ENCODE peak calls at places on chromosome 3, in nine cellular contexts. One of them, this sample, is unnamed.

GRCh38 chr3:137150825-137151224 is 193.0 kb downstream of the IL20RB start:
- DNase-seq in CD8-positive, alpha-beta T cell: no peak
- DNase-seq in suprapubic skin: no peak
- DNase-seq in GM23338: no peak
- DNase-seq in PC-9: no peak
- DNase-seq in fibroblast of lung: no peak
- DNase-seq in aorta: no peak
- DNase-seq in right cardiac atrium: no peak
- DNase-seq in psoas muscle: no peak
- DNase-seq in this sample: no peak

GRCh38 chr3:93973160-93974126 is at the start of gene PROS1:
- DNase-seq in CD8-positive, alpha-beta T cell: peak; percentile 20
- DNase-seq in right cardiac atrium: peak; percentile 95
- DNase-seq in fibroblast of lung: peak; percentile 79
- DNase-seq in GM23338: peak; percentile 83
- DNase-seq in PC-9: peak; percentile 42
- DNase-seq in psoas muscle: peak; percentile 84
- DNase-seq in aorta: peak; percentile 93
- DNase-seq in suprapubic skin: peak; percentile 93
- DNase-seq in this sample: peak; percentile 93

GRCh38 chr3:182959474-182960350 is 20.6 kb downstream of the DCUN1D1 start:
- DNase-seq in CD8-positive, alpha-beta T cell: no peak
- DNase-seq in fibroblast of lung: no peak
- DNase-seq in suprapubic skin: no peak
- DNase-seq in GM23338: no peak
- DNase-seq in right cardiac atrium: no peak
- DNase-seq in psoas muscle: no peak
- DNase-seq in aorta: no peak
- DNase-seq in PC-9: no peak
- DNase-seq in this sample: no peak

GRCh38 chr3:187783098-187783497 is 37.8 kb upstream of the BCL6 start:
- DNase-seq in aorta: no peak
- DNase-seq in fibroblast of lung: peak; percentile 99
- DNase-seq in PC-9: peak; percentile 98
- DNase-seq in GM23338: no peak
- DNase-seq in suprapubic skin: no peak
- DNase-seq in psoas muscle: no peak
- DNase-seq in CD8-positive, alpha-beta T cell: no peak
- DNase-seq in right cardiac atrium: peak; percentile 49
- DNase-seq in this sample: peak; percentile 52

GRCh38 chr3:39814007-39814406 is 4.6 kb downstream of the MYRIP start:
- DNase-seq in PC-9: no peak
- DNase-seq in aorta: no peak
- DNase-seq in GM23338: no peak
- DNase-seq in right cardiac atrium: no peak
- DNase-seq in CD8-positive, alpha-beta T cell: no peak
- DNase-seq in suprapubic skin: no peak
- DNase-seq in psoas muscle: no peak
- DNase-seq in fibroblast of lung: peak; percentile 64
- DNase-seq in this sample: no peak

GRCh38 chr3:87478716-87479115 is 202.3 kb upstream of the POU1F1 start:
- DNase-seq in PC-9: no peak
- DNase-seq in GM23338: no peak
- DNase-seq in suprapubic skin: no peak
- DNase-seq in right cardiac atrium: no peak
- DNase-seq in aorta: no peak
- DNase-seq in psoas muscle: no peak
- DNase-seq in CD8-positive, alpha-beta T cell: no peak
- DNase-seq in fibroblast of lung: no peak
- DNase-seq in this sample: no peak

GRCh38 chr3:174363256-174363655 is 495.9 kb upstream of the NAALADL2 start:
- DNase-seq in CD8-positive, alpha-beta T cell: no peak
- DNase-seq in fibroblast of lung: peak; percentile 86
- DNase-seq in psoas muscle: no peak
- DNase-seq in right cardiac atrium: no peak
- DNase-seq in aorta: no peak
- DNase-seq in GM23338: no peak
- DNase-seq in suprapubic skin: no peak
- DNase-seq in PC-9: no peak
- DNase-seq in this sample: no peak

GRCh38 chr3:69288161-69288895 is 97.6 kb downstream of the FRMD4B start:
- DNase-seq in suprapubic skin: no peak
- DNase-seq in aorta: no peak
- DNase-seq in psoas muscle: no peak
- DNase-seq in fibroblast of lung: peak; percentile 22
- DNase-seq in CD8-positive, alpha-beta T cell: no peak
- DNase-seq in GM23338: peak; percentile 93
- DNase-seq in right cardiac atrium: no peak
- DNase-seq in PC-9: no peak
- DNase-seq in this sample: no peak

GRCh38 chr3:159797771-159798170 is 190.9 kb upstream of the IL12A start:
- DNase-seq in suprapubic skin: no peak
- DNase-seq in psoas muscle: no peak
- DNase-seq in fibroblast of lung: no peak
- DNase-seq in PC-9: no peak
- DNase-seq in GM23338: no peak
- DNase-seq in right cardiac atrium: no peak
- DNase-seq in CD8-positive, alpha-beta T cell: no peak
- DNase-seq in aorta: no peak
- DNase-seq in this sample: no peak

GRCh38 chr3:182393830-182394367 is 399.4 kb upstream of the ATP11B start:
- DNase-seq in psoas muscle: no peak
- DNase-seq in aorta: no peak
- DNase-seq in PC-9: no peak
- DNase-seq in fibroblast of lung: no peak
- DNase-seq in GM23338: no peak
- DNase-seq in CD8-positive, alpha-beta T cell: no peak
- DNase-seq in suprapubic skin: no peak
- DNase-seq in right cardiac atrium: no peak
- DNase-seq in this sample: no peak

GRCh38 chr3:4351164-4351855 is 48.1 kb downstream of the SETMAR start:
- DNase-seq in aorta: no peak
- DNase-seq in CD8-positive, alpha-beta T cell: no peak
- DNase-seq in right cardiac atrium: no peak
- DNase-seq in psoas muscle: no peak
- DNase-seq in suprapubic skin: no peak
- DNase-seq in fibroblast of lung: peak; percentile 68
- DNase-seq in GM23338: no peak
- DNase-seq in PC-9: no peak
- DNase-seq in this sample: no peak

GRCh38 chr3:124780767-124781485 is 50.7 kb downstream of the UMPS start:
- DNase-seq in GM23338: peak; percentile 32
- DNase-seq in aorta: peak; percentile 86
- DNase-seq in psoas muscle: peak; percentile 90
- DNase-seq in right cardiac atrium: peak; percentile 95
- DNase-seq in fibroblast of lung: peak; percentile 79
- DNase-seq in suprapubic skin: peak; percentile 87
- DNase-seq in PC-9: no peak
- DNase-seq in CD8-positive, alpha-beta T cell: no peak
- DNase-seq in this sample: peak; percentile 89

GRCh38 chr3:61875976-61876671 is 314.8 kb downstream of the PTPRG start:
- DNase-seq in aorta: no peak
- DNase-seq in psoas muscle: no peak
- DNase-seq in right cardiac atrium: no peak
- DNase-seq in fibroblast of lung: no peak
- DNase-seq in PC-9: no peak
- DNase-seq in CD8-positive, alpha-beta T cell: no peak
- DNase-seq in suprapubic skin: no peak
- DNase-seq in GM23338: no peak
- DNase-seq in this sample: no peak

GRCh38 chr3:131401978-131402377 is 20.4 kb downstream of the NUDT16 start:
- DNase-seq in aorta: no peak
- DNase-seq in GM23338: no peak
- DNase-seq in CD8-positive, alpha-beta T cell: no peak
- DNase-seq in right cardiac atrium: no peak
- DNase-seq in fibroblast of lung: no peak
- DNase-seq in suprapubic skin: no peak
- DNase-seq in PC-9: no peak
- DNase-seq in psoas muscle: no peak
- DNase-seq in this sample: no peak

GRCh38 chr3:31223278-31223677 is 309.4 kb upstream of the STT3B start:
- DNase-seq in fibroblast of lung: no peak
- DNase-seq in right cardiac atrium: no peak
- DNase-seq in aorta: no peak
- DNase-seq in CD8-positive, alpha-beta T cell: no peak
- DNase-seq in PC-9: no peak
- DNase-seq in suprapubic skin: no peak
- DNase-seq in GM23338: no peak
- DNase-seq in psoas muscle: no peak
- DNase-seq in this sample: no peak

GRCh38 chr3:141303481-141304223 is 64.7 kb upstream of the ZBTB38 start:
- DNase-seq in CD8-positive, alpha-beta T cell: peak; percentile 49
- DNase-seq in fibroblast of lung: peak; percentile 63
- DNase-seq in aorta: no peak
- DNase-seq in right cardiac atrium: no peak
- DNase-seq in GM23338: peak; percentile 86
- DNase-seq in PC-9: peak; percentile 56
- DNase-seq in suprapubic skin: no peak
- DNase-seq in psoas muscle: no peak
- DNase-seq in this sample: no peak

GRCh38 chr3:94069242-94069813 is 6.5 kb downstream of the NSUN3 start:
- DNase-seq in GM23338: peak; percentile 42
- DNase-seq in aorta: no peak
- DNase-seq in CD8-positive, alpha-beta T cell: no peak
- DNase-seq in PC-9: peak; percentile 38
- DNase-seq in suprapubic skin: no peak
- DNase-seq in right cardiac atrium: no peak
- DNase-seq in psoas muscle: no peak
- DNase-seq in fibroblast of lung: peak; percentile 17
- DNase-seq in this sample: no peak

GRCh38 chr3:17634201-17634600 is 108.2 kb downstream of the TBC1D5 start:
- DNase-seq in CD8-positive, alpha-beta T cell: no peak
- DNase-seq in right cardiac atrium: no peak
- DNase-seq in aorta: no peak
- DNase-seq in psoas muscle: no peak
- DNase-seq in GM23338: no peak
- DNase-seq in suprapubic skin: no peak
- DNase-seq in PC-9: no peak
- DNase-seq in fibroblast of lung: no peak
- DNase-seq in this sample: no peak

GRCh38 chr3:32861681-32862080 is 43.9 kb downstream of the TRIM71 start:
- DNase-seq in CD8-positive, alpha-beta T cell: no peak
- DNase-seq in GM23338: no peak
- DNase-seq in suprapubic skin: no peak
- DNase-seq in aorta: no peak
- DNase-seq in psoas muscle: no peak
- DNase-seq in right cardiac atrium: no peak
- DNase-seq in PC-9: no peak
- DNase-seq in fibroblast of lung: no peak
- DNase-seq in this sample: no peak
- H3K4me1 ChIP-seq in CD8-positive, alpha-beta T cell: no peaks in the 10 kb centered on the region
- H3K4me1 ChIP-seq in GM23338: peaks cover 98% of the 10 kb centered on the region
- H3K4me1 ChIP-seq in suprapubic skin: peaks cover 3% of the 10 kb centered on the region
- H3K4me1 ChIP-seq in aorta: no peaks in the 10 kb centered on the region
- H3K4me1 ChIP-seq in psoas muscle: no peaks in the 10 kb centered on the region
- H3K4me1 ChIP-seq in right cardiac atrium: no peaks in the 10 kb centered on the region
- H3K4me1 ChIP-seq in PC-9: peaks cover 9% of the 10 kb centered on the region
- H3K4me1 ChIP-seq in fibroblast of lung: no peaks in the 10 kb centered on the region
- H3K4me1 ChIP-seq in this sample: no peaks in the 10 kb centered on the region

DNA sequence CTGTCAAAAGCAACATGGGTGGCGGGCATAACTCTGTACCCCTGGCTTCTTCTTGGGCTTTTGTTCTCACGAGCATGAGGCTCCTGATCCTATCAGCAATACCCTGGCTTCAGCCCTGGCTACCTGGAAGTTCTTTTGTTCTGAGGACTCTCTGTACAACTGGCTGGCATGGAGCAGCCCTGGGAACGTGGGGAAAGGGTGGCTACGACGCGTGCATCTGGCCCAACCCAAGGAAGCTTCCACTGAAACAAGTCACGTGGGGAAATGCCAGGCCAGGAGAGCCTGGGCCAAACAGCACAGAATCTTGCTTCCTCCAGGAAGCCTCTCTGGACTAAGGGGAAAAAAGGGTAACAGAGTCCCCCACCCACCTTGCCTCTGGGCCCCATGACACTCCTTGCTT is 22.7 kb upstream of the ATP2B2 start:
- DNase-seq in CD8-positive, alpha-beta T cell: no peak
- DNase-seq in right cardiac atrium: no peak
- DNase-seq in PC-9: no peak
- DNase-seq in suprapubic skin: peak; percentile 24
- DNase-seq in GM23338: no peak
- DNase-seq in psoas muscle: no peak
- DNase-seq in fibroblast of lung: no peak
- DNase-seq in aorta: no peak
- DNase-seq in this sample: peak; percentile 4
- H3K27ac ChIP-seq in CD8-positive, alpha-beta T cell: no peak overlapping the region
- H3K27ac ChIP-seq in right cardiac atrium: no peak overlapping the region
- H3K27ac ChIP-seq in PC-9: no peak overlapping the region
- H3K27ac ChIP-seq in suprapubic skin: no peak overlapping the region
- H3K27ac ChIP-seq in GM23338: no peak overlapping the region
- H3K27ac ChIP-seq in psoas muscle: no peak overlapping the region
- H3K27ac ChIP-seq in fibroblast of lung: no peak overlapping the region
- H3K27ac ChIP-seq in aorta: no peak overlapping the region
- H3K27ac ChIP-seq in this sample: no peak overlapping the region

DNA sequence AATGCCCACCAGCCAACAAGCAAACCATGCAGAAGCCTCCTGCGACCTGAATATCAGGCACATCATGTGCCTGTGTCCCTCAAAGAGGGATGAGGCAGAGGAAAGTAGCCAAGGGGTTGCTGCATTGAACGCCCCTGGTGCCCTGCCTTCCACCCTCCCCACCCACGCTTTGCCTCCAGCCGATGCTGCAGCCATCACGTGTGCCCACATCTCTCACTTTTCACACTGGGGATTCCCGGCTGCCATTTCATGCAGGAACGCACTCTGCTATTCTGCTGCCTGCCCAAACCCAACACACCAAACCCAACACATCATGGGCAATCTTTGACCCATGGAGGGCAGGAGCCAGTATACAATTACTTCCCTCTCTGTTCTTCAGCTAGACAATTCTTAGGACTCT is 462.2 kb upstream of the PROK2 start:
- DNase-seq in psoas muscle: no peak
- DNase-seq in GM23338: no peak
- DNase-seq in suprapubic skin: no peak
- DNase-seq in aorta: no peak
- DNase-seq in PC-9: no peak
- DNase-seq in right cardiac atrium: no peak
- DNase-seq in CD8-positive, alpha-beta T cell: no peak
- DNase-seq in fibroblast of lung: no peak
- DNase-seq in this sample: no peak
- H3K4me1 ChIP-seq in psoas muscle: peaks cover 14% of the 10 kb centered on the region
- H3K4me1 ChIP-seq in GM23338: no peaks in the 10 kb centered on the region
- H3K4me1 ChIP-seq in suprapubic skin: peaks cover 17% of the 10 kb centered on the region
- H3K4me1 ChIP-seq in aorta: no peaks in the 10 kb centered on the region
- H3K4me1 ChIP-seq in PC-9: no peaks in the 10 kb centered on the region
- H3K4me1 ChIP-seq in right cardiac atrium: peaks cover 20% of the 10 kb centered on the region
- H3K4me1 ChIP-seq in CD8-positive, alpha-beta T cell: no peaks in the 10 kb centered on the region
- H3K4me1 ChIP-seq in fibroblast of lung: no peaks in the 10 kb centered on the region
- H3K4me1 ChIP-seq in this sample: peaks cover 12% of the 10 kb centered on the region

DNA sequence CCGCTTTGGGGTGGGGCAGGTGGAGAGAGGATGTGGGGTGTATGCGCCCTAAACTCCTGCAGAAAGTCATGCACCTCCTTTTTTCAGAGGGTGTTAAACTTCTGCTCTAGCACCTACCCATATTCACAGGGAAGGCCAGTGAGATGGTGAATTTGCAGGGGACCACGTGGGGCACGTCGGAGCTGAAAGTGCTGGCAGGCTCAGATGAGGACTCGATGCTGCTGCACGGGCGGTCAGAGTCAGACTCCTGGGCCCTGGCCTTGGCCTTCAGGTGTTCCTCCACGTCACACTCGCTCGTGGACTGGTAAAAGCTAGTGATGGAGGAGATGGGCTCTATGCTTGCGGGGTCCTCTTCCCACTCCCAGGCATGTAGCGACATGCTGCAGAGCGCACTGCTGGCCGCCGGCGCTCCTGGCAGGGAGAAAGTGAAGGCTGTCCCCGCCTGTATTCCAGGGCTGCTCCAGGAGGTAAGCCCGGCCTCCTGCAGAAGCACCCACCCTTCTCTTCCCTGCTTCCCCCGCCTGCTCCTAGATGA is 883 bp downstream of the CFAP92 start:
- DNase-seq in psoas muscle: no peak
- DNase-seq in CD8-positive, alpha-beta T cell: no peak
- DNase-seq in PC-9: no peak
- DNase-seq in suprapubic skin: no peak
- DNase-seq in fibroblast of lung: no peak
- DNase-seq in aorta: no peak
- DNase-seq in right cardiac atrium: no peak
- DNase-seq in GM23338: peak; percentile 37
- DNase-seq in this sample: no peak
- H3K27ac ChIP-seq in psoas muscle: no peak overlapping the region
- H3K27ac ChIP-seq in CD8-positive, alpha-beta T cell: no peak overlapping the region
- H3K27ac ChIP-seq in PC-9: no peak overlapping the region
- H3K27ac ChIP-seq in suprapubic skin: no peak overlapping the region
- H3K27ac ChIP-seq in fibroblast of lung: no peak overlapping the region
- H3K27ac ChIP-seq in aorta: no peak overlapping the region
- H3K27ac ChIP-seq in right cardiac atrium: no peak overlapping the region
- H3K27ac ChIP-seq in GM23338: no peak overlapping the region
- H3K27ac ChIP-seq in this sample: no peak overlapping the region